ENCODE peak calls at places on chromosomes 5 and 9, in five cellular contexts. R, B, H, U and A are unnamed samples. For H3K36me3, the result is how much of the 10 kb centered on the place peaks cover.

GRCh38 chr9:126599047-126599650 is 14.6 kb upstream of the LMX1B start:
- DNase-seq in R (no peak), B (no peak), H (no peak), U (no peak), A (no peak)

GRCh38 chr5:145847499-145848497 is 12.7 kb upstream of the PRELID2 start:
- DNase-seq in R (no peak), B (no peak), H (peak), U (no peak), A (no peak)

GRCh38 chr9:137077758-137078693 is 709 bp downstream of the UAP1L1 start:
- DNase-seq in R (no peak), B (no peak), H (no peak), U (no peak), A (no peak)

GRCh38 chr9:128575921-128576320 is 23.5 kb downstream of the SPTAN1 start:
- DNase-seq in R (no peak), B (no peak), H (no peak), U (no peak), A (no peak)

GRCh38 chr9:4793412-4794005 is 765 bp downstream of the RCL1 start:
- DNase-seq in R (no peak), B (no peak), H (peak), U (no peak), A (no peak)

GRCh38 chr5:1917830-1918487 is 35.2 kb upstream of the IRX4 start:
- DNase-seq in R (no peak), B (no peak), H (no peak), U (no peak), A (no peak)

GRCh38 chr5:28301676-28302075 is 1263.3 kb upstream of the CDH9 start:
- DNase-seq in R (no peak), B (no peak), H (peak), U (no peak), A (no peak)

GRCh38 chr5:100542086-100542485 is 6.9 kb downstream of the FAM174A start:
- DNase-seq in R (no peak), B (no peak), H (no peak), U (no peak), A (no peak)

GRCh38 chr5:31412324-31412723 is 119.6 kb downstream of the DROSHA start:
- DNase-seq in R (no peak), B (no peak), H (no peak), U (no peak), A (no peak)

GRCh38 chr5:38888023-38888422 is 42.2 kb downstream of the OSMR start:
- DNase-seq in R (no peak), B (no peak), H (no peak), U (no peak), A (no peak)

GRCh38 chr5:38889424-38889823 is 43.6 kb downstream of the OSMR start:
- DNase-seq in R (no peak), B (no peak), H (no peak), U (no peak), A (no peak)

GRCh38 chr5:38896760-38897159 is 50.9 kb downstream of the OSMR start:
- DNase-seq in R (no peak), B (no peak), H (no peak), U (no peak), A (no peak)

GRCh38 chr5:38891563-38891962 is 45.8 kb downstream of the OSMR start:
- DNase-seq in R (no peak), B (no peak), H (no peak), U (no peak), A (no peak)

GRCh38 chr5:38892363-38892762 is 46.6 kb downstream of the OSMR start:
- DNase-seq in R (no peak), B (no peak), H (no peak), U (no peak), A (no peak)
- H3K36me3 ChIP-seq in R (under half), B (under half), H (under half), U (under half), A (under half)

GRCh38 chr5:150052326-150053230 is 33.8 kb downstream of the CSF1R start:
- DNase-seq in R (no peak), B (no peak), H (no peak), U (no peak), A (no peak)
- TF ChIP-seq POLR2A in R (no peak), B (no peak), H (no peak), U (no peak), A (no peak)

GRCh38 chr9:132312426-132312825 is 42.4 kb downstream of the SETX start:
- DNase-seq in R (no peak), B (no peak), H (no peak), U (no peak), A (no peak)

GRCh38 chr9:132311978-132312377 is 42.8 kb downstream of the SETX start:
- DNase-seq in R (no peak), B (no peak), H (peak), U (no peak), A (no peak)

GRCh38 chr9:132309056-132309455 is 45.7 kb downstream of the SETX start:
- DNase-seq in R (no peak), B (no peak), H (no peak), U (no peak), A (no peak)

DNA sequence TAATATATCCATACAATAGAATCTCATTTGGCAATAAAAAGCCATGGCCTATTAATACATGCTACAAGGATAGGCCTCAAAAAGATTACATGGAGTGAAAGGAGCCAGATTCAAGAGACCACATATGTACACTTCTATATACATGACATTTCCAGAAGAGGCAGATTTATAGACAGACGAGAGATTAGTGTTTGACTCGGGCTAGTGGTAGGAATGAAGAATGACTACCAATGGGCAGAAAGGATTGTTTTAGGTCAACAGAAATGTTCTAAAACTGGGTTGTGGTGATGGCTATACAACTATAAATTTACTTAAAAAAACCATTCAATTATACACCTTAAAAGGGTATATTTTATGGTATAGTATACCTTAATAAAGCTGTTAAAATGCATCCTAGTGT is 41.9 kb downstream of the SETX start:
- DNase-seq in R (no peak), B (no peak), H (no peak), U (no peak), A (no peak)
- H3K36me3 ChIP-seq in R (under half), B (half or more), H (under half), U (under half), A (under half)

GRCh38 chr9:112750111-112750766 is at the start of gene SNX30:
- DNase-seq in R (no peak), B (peak), H (peak), U (peak), A (peak)
- TF ChIP-seq POLR2A in R (no peak), B (no peak), H (peak), U (peak), A (no peak)

DNA sequence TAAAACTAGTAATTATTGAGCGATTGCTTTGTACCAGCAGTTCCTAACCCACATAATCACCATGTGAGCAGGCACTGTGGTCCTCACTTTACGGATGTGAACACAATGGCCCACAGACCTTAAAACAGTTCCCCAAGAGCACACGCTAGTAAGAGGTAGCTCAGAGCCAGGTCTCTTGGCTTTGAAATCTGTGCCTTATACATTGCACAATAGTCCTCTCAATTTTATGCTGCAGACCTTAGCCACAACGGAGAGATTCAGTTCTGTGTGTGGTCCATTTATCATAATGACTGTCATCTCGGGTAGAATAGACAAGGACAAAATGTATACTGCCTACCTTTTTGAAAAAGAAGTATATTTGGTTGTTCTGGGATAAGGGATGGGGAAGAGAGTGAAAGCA is 289.0 kb upstream of the ANKRD55 start:
- DNase-seq in R (no peak), B (no peak), H (no peak), U (no peak), A (no peak)
- H3K36me3 ChIP-seq in R (under half), B (under half), H (under half), U (under half), A (under half)

DNA sequence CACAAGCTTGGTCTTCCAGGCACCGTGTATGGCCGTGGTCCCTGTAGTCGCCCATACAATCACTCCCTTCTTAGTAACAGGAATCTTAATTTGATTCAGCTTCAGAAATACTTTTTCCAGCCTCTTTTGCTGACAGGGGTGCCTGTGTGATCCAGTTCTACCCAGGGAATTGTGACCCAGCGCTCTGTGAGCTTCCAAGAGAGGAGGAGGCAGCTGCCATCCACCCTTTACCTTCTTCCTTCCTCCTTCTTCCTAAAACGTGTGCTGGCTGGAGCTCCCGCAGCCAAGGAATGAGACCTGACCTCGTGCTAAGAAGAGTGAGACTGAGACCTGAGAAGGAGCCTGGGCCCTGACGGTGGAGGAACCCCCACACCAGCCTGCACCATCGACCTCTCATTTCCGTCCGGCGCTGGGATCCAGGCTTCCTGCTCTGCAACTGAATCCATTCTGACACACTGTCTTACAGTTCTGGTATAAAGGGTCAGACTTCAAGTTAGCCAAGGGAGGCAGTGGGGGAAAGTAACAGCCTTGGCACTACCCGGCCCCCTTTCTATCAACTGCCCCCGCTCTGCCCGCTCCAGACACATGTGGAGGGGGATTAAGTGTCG is 16.1 kb downstream of the MGAT1 start:
- DNase-seq in R (peak), B (no peak), H (no peak), U (no peak), A (no peak)
- TF ChIP-seq POLR2A in R (no peak), B (no peak), H (no peak), U (no peak), A (no peak)

GRCh38 chr9:6566409-6567139 is 79.0 kb downstream of the GLDC start:
- DNase-seq in R (no peak), B (no peak), H (peak), U (no peak), A (no peak)

GRCh38 chr9:6564370-6564769 is 81.2 kb downstream of the GLDC start:
- DNase-seq in R (no peak), B (no peak), H (no peak), U (no peak), A (no peak)

GRCh38 chr9:6565312-6565711 is 80.2 kb downstream of the GLDC start:
- DNase-seq in R (no peak), B (no peak), H (no peak), U (no peak), A (no peak)

GRCh38 chr9:6563036-6563435 is 82.5 kb downstream of the GLDC start:
- DNase-seq in R (no peak), B (no peak), H (no peak), U (no peak), A (no peak)

GRCh38 chr9:6564868-6565267 is 80.7 kb downstream of the GLDC start:
- DNase-seq in R (no peak), B (peak), H (no peak), U (peak), A (no peak)
- H3K36me3 ChIP-seq in R (under half), B (under half), H (under half), U (under half), A (under half)

GRCh38 chr9:135962696-135963307 is 1.6 kb upstream of the UBAC1 start:
- DNase-seq in R (no peak), B (no peak), H (no peak), U (no peak), A (no peak)

GRCh38 chr9:135960328-135961276 is 571 bp downstream of the UBAC1 start:
- DNase-seq in R (no peak), B (peak), H (no peak), U (no peak), A (no peak)

GRCh38 chr9:135961811-135962695 is 880 bp upstream of the UBAC1 start:
- DNase-seq in R (no peak), B (no peak), H (no peak), U (no peak), A (no peak)

GRCh38 chr9:135959814-135960213 is 1.4 kb downstream of the UBAC1 start:
- DNase-seq in R (no peak), B (no peak), H (no peak), U (no peak), A (no peak)

DNA sequence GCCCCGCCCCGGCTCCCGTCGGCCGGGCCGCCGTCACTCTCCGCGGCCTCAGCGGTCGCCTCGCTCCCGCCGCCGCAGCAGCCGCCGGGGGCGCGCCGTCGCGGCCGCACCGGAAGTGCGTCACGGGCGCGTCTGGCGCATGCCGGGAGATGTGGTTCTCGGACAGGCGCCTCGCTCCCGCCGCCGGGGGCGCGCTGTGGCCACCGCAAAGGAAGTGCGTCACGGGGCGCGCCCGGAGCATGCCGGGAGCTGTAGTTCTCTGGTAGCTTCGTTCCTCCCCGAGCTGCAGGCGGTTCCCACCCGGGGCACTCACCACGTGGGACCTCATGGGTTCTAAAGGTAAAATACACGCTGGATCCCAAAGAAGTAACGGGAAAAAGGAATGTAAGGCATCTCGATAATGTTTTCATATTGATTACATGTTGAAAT is at the start of gene UBAC1:
- DNase-seq in R (no peak), B (peak), H (peak), U (peak), A (peak)
- TF ChIP-seq POLR2A in R (no peak), B (no peak), H (no peak), U (no peak), A (no peak)

DNA sequence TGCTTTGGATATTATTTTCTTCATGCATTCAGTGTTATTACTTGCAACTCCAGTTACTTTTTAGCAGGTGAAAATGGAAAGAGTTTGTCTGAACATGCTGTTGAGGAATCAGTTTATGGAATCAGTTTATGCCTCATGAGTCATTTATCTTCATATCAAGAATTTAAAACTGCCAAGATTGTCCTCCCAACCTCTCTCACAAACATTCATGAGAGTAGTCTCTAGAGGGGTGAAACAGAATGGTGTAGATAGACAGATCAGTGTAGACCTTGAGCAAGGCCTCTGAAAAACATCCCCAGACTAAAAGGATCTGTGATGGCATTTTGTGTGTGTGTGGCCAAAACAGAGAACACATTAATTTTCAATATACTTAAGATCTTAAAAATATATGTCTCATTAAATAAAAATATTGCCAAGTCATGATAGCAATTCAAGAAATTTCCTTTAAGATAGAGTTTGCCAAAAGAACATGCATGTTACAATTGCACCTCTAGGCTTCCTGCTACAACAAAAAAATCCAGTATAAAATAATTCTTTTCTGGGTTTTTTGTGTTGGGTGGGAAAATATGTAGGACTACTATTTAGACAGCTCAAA is 5.0 kb downstream of the ANXA1 start:
- DNase-seq in R (no peak), B (no peak), H (no peak), U (no peak), A (no peak)
- H3K36me3 ChIP-seq in R (under half), B (under half), H (under half), U (under half), A (under half)

GRCh38 chr9:131673068-131673467 is 66.8 kb downstream of the RAPGEF1 start:
- DNase-seq in R (no peak), B (no peak), H (no peak), U (no peak), A (no peak)

GRCh38 chr9:131676431-131676972 is 63.4 kb downstream of the RAPGEF1 start:
- DNase-seq in R (peak), B (no peak), H (no peak), U (no peak), A (peak)

GRCh38 chr9:131675437-131676022 is 64.3 kb downstream of the RAPGEF1 start:
- DNase-seq in R (no peak), B (no peak), H (no peak), U (no peak), A (no peak)

GRCh38 chr9:131673531-131673930 is 66.3 kb downstream of the RAPGEF1 start:
- DNase-seq in R (no peak), B (no peak), H (no peak), U (no peak), A (no peak)

DNA sequence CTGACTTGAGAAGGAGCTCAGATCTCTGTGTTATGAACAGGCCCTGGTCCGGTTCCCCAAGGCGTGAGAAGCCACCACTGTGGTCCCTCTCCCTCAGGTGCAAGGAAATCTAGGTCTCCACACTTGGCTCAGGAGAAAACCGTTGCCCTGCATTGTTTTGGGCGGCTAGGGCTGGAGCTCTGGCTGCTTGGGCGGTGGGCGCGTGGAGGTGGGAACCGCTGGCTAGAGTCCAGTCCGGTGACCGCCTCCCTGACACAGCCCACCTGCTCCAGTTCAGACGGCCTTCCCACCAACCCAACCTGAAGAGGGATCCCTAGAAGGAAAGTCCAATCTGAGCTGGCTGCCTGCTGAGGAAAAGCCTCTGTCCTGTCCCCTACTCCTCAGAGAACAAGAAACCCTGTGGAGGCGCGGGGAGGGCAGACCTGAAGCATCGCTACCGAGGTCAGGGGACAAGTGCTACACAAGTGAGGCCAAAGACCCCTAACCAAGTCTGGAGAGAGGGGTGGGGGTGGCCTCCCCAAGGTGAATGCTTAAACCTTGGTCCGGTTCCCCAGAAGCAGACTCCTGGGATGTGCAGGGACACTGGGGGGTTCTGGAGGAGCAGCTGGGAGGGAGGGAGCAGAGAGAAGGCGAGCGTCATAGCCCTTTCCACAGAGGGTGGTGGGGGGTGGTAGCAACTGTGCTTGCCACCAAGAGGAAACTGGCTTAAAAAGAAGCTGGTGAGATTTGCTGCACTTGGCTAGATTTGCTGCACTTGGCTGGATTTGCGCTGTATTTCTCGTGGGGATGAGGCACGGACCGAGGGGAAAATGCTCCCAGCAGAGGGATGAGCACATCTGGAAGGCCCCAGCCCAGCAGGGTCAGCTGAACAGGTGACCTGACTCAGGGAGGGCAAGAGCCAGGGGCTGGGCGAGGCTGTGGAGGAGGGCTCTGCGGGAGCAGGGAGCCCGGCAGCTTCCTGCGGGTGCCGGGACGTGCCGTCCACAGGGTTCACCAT is 65.2 kb downstream of the RAPGEF1 start:
- DNase-seq in R (no peak), B (no peak), H (no peak), U (no peak), A (no peak)
- TF ChIP-seq POLR2A in R (no peak), B (no peak), H (no peak), U (no peak), A (no peak)